ENCODE peak calls at places on chromosomes 2 and 18, in eight cellular contexts. One of them, this sample, is unnamed.

GRCh38 chr2:120833127-120833675 is 97.5 kb downstream of the GLI2 start:
- DNase-seq in fibroblast of lung: no peak
- DNase-seq in OCI-LY7: no peak
- DNase-seq in HepG2: no peak
- DNase-seq in neural progenitor cell: no peak
- DNase-seq in HCT116: no peak
- DNase-seq in GM12878: no peak
- DNase-seq in left ventricle myocardium inferior: no peak
- DNase-seq in this sample: no peak

GRCh38 chr2:48601349-48601748 is 16.3 kb upstream of the GTF2A1L start:
- DNase-seq in GM12878: no peak
- DNase-seq in OCI-LY7: peak; percentile 8
- DNase-seq in left ventricle myocardium inferior: no peak
- DNase-seq in HCT116: peak; percentile 41
- DNase-seq in neural progenitor cell: peak; percentile 60
- DNase-seq in fibroblast of lung: peak; percentile 35
- DNase-seq in HepG2: peak; percentile 34
- DNase-seq in this sample: no peak

GRCh38 chr2:240255811-240256703 is 115.6 kb upstream of the OTOS start:
- DNase-seq in GM12878: no peak
- DNase-seq in HCT116: no peak
- DNase-seq in neural progenitor cell: peak; percentile 57
- DNase-seq in OCI-LY7: no peak
- DNase-seq in left ventricle myocardium inferior: no peak
- DNase-seq in fibroblast of lung: peak; percentile 33
- DNase-seq in HepG2: peak; percentile 96
- DNase-seq in this sample: peak; percentile 80

GRCh38 chr2:168697668-168698121 is 104.7 kb upstream of the NOSTRIN start:
- DNase-seq in HepG2: no peak
- DNase-seq in HCT116: no peak
- DNase-seq in GM12878: no peak
- DNase-seq in left ventricle myocardium inferior: no peak
- DNase-seq in neural progenitor cell: no peak
- DNase-seq in OCI-LY7: no peak
- DNase-seq in fibroblast of lung: peak; percentile 51
- DNase-seq in this sample: peak; percentile 42

GRCh38 chr2:109594246-109594900 is 19.4 kb downstream of the SEPTIN10 start:
- DNase-seq in HCT116: no peak
- DNase-seq in left ventricle myocardium inferior: no peak
- DNase-seq in OCI-LY7: no peak
- DNase-seq in HepG2: no peak
- DNase-seq in GM12878: no peak
- DNase-seq in fibroblast of lung: peak; percentile 47
- DNase-seq in neural progenitor cell: no peak
- DNase-seq in this sample: peak; percentile 61

GRCh38 chr2:96631804-96632435 is 6.2 kb downstream of the KANSL3 start:
- DNase-seq in fibroblast of lung: peak; percentile 56
- DNase-seq in left ventricle myocardium inferior: no peak
- DNase-seq in neural progenitor cell: no peak
- DNase-seq in HCT116: no peak
- DNase-seq in GM12878: no peak
- DNase-seq in OCI-LY7: no peak
- DNase-seq in HepG2: peak; percentile 16
- DNase-seq in this sample: no peak

GRCh38 chr2:144650886-144651285 is 131.0 kb upstream of the ZEB2 start:
- DNase-seq in fibroblast of lung: no peak
- DNase-seq in HepG2: no peak
- DNase-seq in GM12878: no peak
- DNase-seq in neural progenitor cell: peak; percentile 29
- DNase-seq in HCT116: no peak
- DNase-seq in OCI-LY7: no peak
- DNase-seq in left ventricle myocardium inferior: no peak
- DNase-seq in this sample: no peak

GRCh38 chr2:109102588-109103233 is 26.3 kb upstream of the SH3RF3 start:
- DNase-seq in HCT116: no peak
- DNase-seq in GM12878: no peak
- DNase-seq in HepG2: no peak
- DNase-seq in OCI-LY7: no peak
- DNase-seq in left ventricle myocardium inferior: no peak
- DNase-seq in neural progenitor cell: peak; percentile 13
- DNase-seq in fibroblast of lung: no peak
- DNase-seq in this sample: no peak

GRCh38 chr2:106269591-106270291 is 75.6 kb upstream of the UXS1 start:
- DNase-seq in OCI-LY7: no peak
- DNase-seq in GM12878: no peak
- DNase-seq in HepG2: no peak
- DNase-seq in left ventricle myocardium inferior: peak; percentile 55
- DNase-seq in HCT116: no peak
- DNase-seq in neural progenitor cell: no peak
- DNase-seq in fibroblast of lung: no peak
- DNase-seq in this sample: no peak

GRCh38 chr2:3097804-3098203 is 279.8 kb downstream of the EIPR1 start:
- DNase-seq in fibroblast of lung: no peak
- DNase-seq in neural progenitor cell: no peak
- DNase-seq in left ventricle myocardium inferior: no peak
- DNase-seq in OCI-LY7: no peak
- DNase-seq in HepG2: no peak
- DNase-seq in HCT116: no peak
- DNase-seq in GM12878: no peak
- DNase-seq in this sample: no peak

GRCh38 chr2:145919507-145919906 is 1399.6 kb upstream of the ZEB2 start:
- DNase-seq in HCT116: no peak
- DNase-seq in neural progenitor cell: no peak
- DNase-seq in fibroblast of lung: no peak
- DNase-seq in GM12878: no peak
- DNase-seq in left ventricle myocardium inferior: no peak
- DNase-seq in OCI-LY7: no peak
- DNase-seq in HepG2: no peak
- DNase-seq in this sample: no peak

GRCh38 chr2:205405752-205406151 is 276.5 kb upstream of the NRP2 start:
- DNase-seq in HCT116: no peak
- DNase-seq in OCI-LY7: no peak
- DNase-seq in GM12878: no peak
- DNase-seq in neural progenitor cell: no peak
- DNase-seq in HepG2: no peak
- DNase-seq in fibroblast of lung: peak; percentile 93
- DNase-seq in left ventricle myocardium inferior: no peak
- DNase-seq in this sample: peak; percentile 78

GRCh38 chr2:172437419-172438063 is 10.2 kb downstream of the ITGA6 start:
- DNase-seq in neural progenitor cell: no peak
- DNase-seq in OCI-LY7: peak; percentile 35
- DNase-seq in HepG2: no peak
- DNase-seq in fibroblast of lung: no peak
- DNase-seq in HCT116: no peak
- DNase-seq in left ventricle myocardium inferior: no peak
- DNase-seq in GM12878: peak; percentile 16
- DNase-seq in this sample: no peak
- H3K4me1 ChIP-seq in neural progenitor cell: peaks cover 78% of the 10 kb centered on the region
- H3K4me1 ChIP-seq in OCI-LY7: peaks cover 11% of the 10 kb centered on the region
- H3K4me1 ChIP-seq in HepG2: peaks cover 91% of the 10 kb centered on the region
- H3K4me1 ChIP-seq in fibroblast of lung: peaks cover 5% of the 10 kb centered on the region
- H3K4me1 ChIP-seq in HCT116: peaks cover 100% of the 10 kb centered on the region
- H3K4me1 ChIP-seq in left ventricle myocardium inferior: peaks cover 100% of the 10 kb centered on the region
- H3K4me1 ChIP-seq in GM12878: peaks cover 13% of the 10 kb centered on the region
- H3K4me1 ChIP-seq in this sample: peaks cover 70% of the 10 kb centered on the region

DNA sequence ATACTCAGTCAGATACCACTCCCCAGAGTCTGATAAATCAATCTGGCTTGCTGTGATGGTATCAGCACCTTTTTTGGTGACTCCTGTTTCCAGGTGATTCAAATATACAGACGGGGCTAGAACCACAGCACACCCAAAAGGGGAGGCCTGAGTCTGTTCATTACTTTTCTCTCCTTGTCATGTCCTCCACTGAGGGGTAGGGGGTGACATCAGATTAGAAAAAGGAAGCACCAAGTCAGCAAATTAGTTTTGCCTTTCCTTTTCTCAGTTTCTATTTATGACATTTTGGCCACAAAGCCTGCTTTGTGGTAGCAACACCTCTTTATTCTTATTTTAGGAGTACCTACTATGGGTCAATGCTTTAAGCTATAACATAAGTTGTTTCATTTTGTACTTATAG is 127.4 kb downstream of the CCDC102B start:
- DNase-seq in GM12878: no peak
- DNase-seq in HepG2: peak; percentile 13
- DNase-seq in fibroblast of lung: no peak
- DNase-seq in HCT116: no peak
- DNase-seq in OCI-LY7: no peak
- DNase-seq in left ventricle myocardium inferior: no peak
- DNase-seq in neural progenitor cell: peak; percentile 33
- DNase-seq in this sample: peak; percentile 11
- TF ChIP-seq CTCF in GM12878: peak; percentile 46
- TF ChIP-seq CTCF in HepG2: peak; percentile 49
- TF ChIP-seq CTCF in fibroblast of lung: peak; percentile 35
- TF ChIP-seq CTCF in HCT116: peak; percentile 10
- TF ChIP-seq CTCF in OCI-LY7: no peak
- TF ChIP-seq CTCF in left ventricle myocardium inferior: peak; percentile 45
- TF ChIP-seq CTCF in neural progenitor cell: peak; percentile 59
- TF ChIP-seq CTCF in this sample: peak; percentile 4

GRCh38 chr2:128187032-128187654 is 96.1 kb downstream of the UGGT1 start:
- DNase-seq in left ventricle myocardium inferior: no peak
- DNase-seq in HCT116: no peak
- DNase-seq in GM12878: no peak
- DNase-seq in HepG2: no peak
- DNase-seq in neural progenitor cell: peak; percentile 7
- DNase-seq in fibroblast of lung: peak; percentile 81
- DNase-seq in OCI-LY7: no peak
- DNase-seq in this sample: no peak
- H3K27ac ChIP-seq in left ventricle myocardium inferior: peak overlapping the region; percentile 65
- H3K27ac ChIP-seq in HCT116: peak overlapping the region; percentile 10
- H3K27ac ChIP-seq in GM12878: no peak overlapping the region
- H3K27ac ChIP-seq in HepG2: peak overlapping the region; percentile 62
- H3K27ac ChIP-seq in neural progenitor cell: no peak overlapping the region
- H3K27ac ChIP-seq in fibroblast of lung: peak overlapping the region; percentile 41
- H3K27ac ChIP-seq in OCI-LY7: no peak overlapping the region
- H3K27ac ChIP-seq in this sample: no peak overlapping the region

GRCh38 chr2:75589344-75590105 is 28.8 kb upstream of the EVA1A start:
- DNase-seq in fibroblast of lung: peak; percentile 55
- DNase-seq in OCI-LY7: no peak
- DNase-seq in HCT116: no peak
- DNase-seq in left ventricle myocardium inferior: no peak
- DNase-seq in neural progenitor cell: no peak
- DNase-seq in GM12878: no peak
- DNase-seq in HepG2: no peak
- DNase-seq in this sample: no peak
- H3K4me1 ChIP-seq in fibroblast of lung: peaks cover 7% of the 10 kb centered on the region
- H3K4me1 ChIP-seq in OCI-LY7: no peaks in the 10 kb centered on the region
- H3K4me1 ChIP-seq in HCT116: peaks cover 3% of the 10 kb centered on the region
- H3K4me1 ChIP-seq in left ventricle myocardium inferior: no peaks in the 10 kb centered on the region
- H3K4me1 ChIP-seq in neural progenitor cell: no peaks in the 10 kb centered on the region
- H3K4me1 ChIP-seq in GM12878: no peaks in the 10 kb centered on the region
- H3K4me1 ChIP-seq in HepG2: peaks cover 25% of the 10 kb centered on the region
- H3K4me1 ChIP-seq in this sample: peaks cover 18% of the 10 kb centered on the region

This sample was measured in foreskin keratinocyte.